ENCODE peak calls at places on chromosomes 12 and 14, in five cellular contexts. S is HCT116, D is PC-3, U is neural progenitor cell, W is MM.1S. G is an unnamed sample.

GRCh38 chr14:35189422-35189821 is 67.1 kb downstream of the PRORP start:
- DNase-seq in W (no peak), D (no peak), U (no peak), S (no peak), G (no peak)

GRCh38 chr12:94988471-94988870 is 15.0 kb downstream of the NDUFA12 start:
- DNase-seq in U (no peak), D (no peak), W (no peak), S (no peak), G (no peak)

GRCh38 chr14:101442451-101442850 is 118.8 kb upstream of the DIO3 start:
- DNase-seq in U (no peak), W (peak; percentile 44), D (no peak), S (no peak), G (no peak)

GRCh38 chr12:53063708-53064612 is 14.1 kb downstream of the TNS2 start:
- DNase-seq in D (no peak), S (no peak), W (no peak), U (no peak), G (peak; percentile 93)

GRCh38 chr14:103688906-103689902 is 26.0 kb downstream of the XRCC3 start:
- DNase-seq in S (no peak), U (no peak), W (no peak), D (no peak), G (peak; percentile 79)

GRCh38 chr14:52272375-52272774 is 4.9 kb downstream of the PTGDR start:
- DNase-seq in U (peak; percentile 64), W (peak; percentile 59), S (peak; percentile 29), D (peak; percentile 80), G (peak; percentile 73)

GRCh38 chr12:39272934-39273770 is 169.8 kb downstream of the KIF21A start:
- DNase-seq in S (peak; percentile 22), W (peak; percentile 28), D (peak; percentile 67), U (peak; percentile 56), G (peak; percentile 66)

GRCh38 chr12:52975820-52976573 is 27.1 kb downstream of the KRT18 start:
- DNase-seq in S (peak; percentile 73), U (peak; percentile 50), D (peak; percentile 67), W (no peak), G (peak; percentile 59)

GRCh38 chr14:54275997-54276396 is 120.8 kb upstream of the CDKN3 start:
- DNase-seq in S (no peak), D (no peak), U (no peak), W (no peak), G (peak; percentile 16)

GRCh38 chr12:17511369-17511768 is 578.6 kb downstream of the RERGL start:
- DNase-seq in S (no peak), D (peak; percentile 4), W (no peak), U (no peak), G (no peak)

GRCh38 chr14:104109731-104110361 is 24.3 kb downstream of the ASPG start:
- DNase-seq in S (no peak), D (no peak), W (no peak), U (no peak), G (no peak)

GRCh38 chr12:89514751-89515150 is 9.8 kb downstream of the GALNT4 start:
- DNase-seq in W (peak; percentile 23), D (no peak), U (no peak), S (no peak), G (no peak)

GRCh38 chr14:77310041-77310440 is 10.6 kb downstream of the POMT2 start:
- DNase-seq in D (no peak), S (no peak), W (no peak), U (no peak), G (peak; percentile 78)

GRCh38 chr12:6328945-6329692 is 12.8 kb downstream of the TNFRSF1A start:
- DNase-seq in S (no peak), W (no peak), D (no peak), U (no peak), G (no peak)

GRCh38 chr12:122992386-122992785 is 11.9 kb downstream of the ARL6IP4 start:
- DNase-seq in S (no peak), W (no peak), U (peak; percentile 33), D (no peak), G (no peak)

GRCh38 chr14:51370758-51371386 is 130.8 kb downstream of the TMX1 start:
- DNase-seq in U (no peak), W (no peak), S (no peak), D (peak; percentile 34), G (peak; percentile 78)

GRCh38 chr12:59041241-59042121 is 121.2 kb upstream of the LRIG3 start:
- DNase-seq in D (peak; percentile 94), S (peak; percentile 36), W (no peak), U (no peak), G (peak; percentile 96)

GRCh38 chr14:95402184-95402583 is 82.5 kb upstream of the CLMN start:
- DNase-seq in U (no peak), D (no peak), S (no peak), W (no peak), G (no peak)

GRCh38 chr12:109613611-109614455 is 40.2 kb downstream of the MVK start:
- DNase-seq in D (no peak), W (no peak), U (peak; percentile 60), S (no peak), G (no peak)
- TF ChIP-seq EZH2 in D (no peak), W (no peak), U (no peak), S (no peak), G (peak; percentile 95)

DNA sequence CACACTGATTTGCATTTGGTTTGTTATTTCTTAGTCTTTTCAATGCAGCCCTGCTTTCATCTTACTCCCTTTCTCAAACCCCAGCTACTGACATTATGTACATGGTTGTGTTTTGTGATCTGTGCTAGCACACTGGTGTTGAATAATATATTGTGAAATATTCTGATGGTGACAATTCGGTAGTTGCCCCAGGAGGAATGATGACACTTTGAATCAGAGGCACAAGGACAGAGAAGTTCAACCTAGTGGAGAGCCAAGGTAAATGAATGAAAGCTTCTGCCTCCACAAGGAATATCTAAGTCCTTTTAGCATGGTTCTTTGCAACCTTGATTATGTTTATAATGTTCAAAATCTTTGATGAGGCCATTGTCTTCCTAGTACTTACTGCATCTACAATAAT is 159.9 kb downstream of the PDE3A start:
- DNase-seq in S (no peak), U (no peak), D (no peak), W (no peak), G (no peak)
- TF ChIP-seq EZH2phosphoT487 in S (no peak), U (no peak), D (no peak), W (no peak), G (no peak)

GRCh38 chr12:79374543-79374942 is 316.2 kb downstream of the PAWR start:
- DNase-seq in D (peak; percentile 27), W (no peak), S (no peak), U (no peak), G (peak; percentile 10)
- H3K9ac ChIP-seq in D (no peak overlapping the region), W (no peak overlapping the region), S (no peak overlapping the region), U (no peak overlapping the region), G (no peak overlapping the region)

GRCh38 chr14:34063042-34063441 is 112.2 kb upstream of the EGLN3 start:
- DNase-seq in S (no peak), W (no peak), D (no peak), U (no peak), G (no peak)

GRCh38 chr14:34064349-34064748 is 113.5 kb upstream of the EGLN3 start:
- DNase-seq in S (no peak), W (no peak), U (no peak), D (no peak), G (peak; percentile 83)

GRCh38 chr14:34063470-34064164 is 112.7 kb upstream of the EGLN3 start:
- DNase-seq in W (no peak), U (no peak), D (no peak), S (no peak), G (peak; percentile 32)

GRCh38 chr14:34060747-34061050 is 109.8 kb upstream of the EGLN3 start:
- DNase-seq in D (no peak), S (no peak), U (peak; percentile 54), W (no peak), G (no peak)

GRCh38 chr14:34062353-34062973 is 111.6 kb upstream of the EGLN3 start:
- DNase-seq in W (no peak), D (no peak), S (no peak), U (no peak), G (no peak)
- TF ChIP-seq EZH2 in W (no peak), D (no peak), S (no peak), U (no peak), G (no peak)

GRCh38 chr14:71105177-71105576 is 197.9 kb downstream of the PCNX1 start:
- DNase-seq in U (no peak), D (peak; percentile 26), S (no peak), W (no peak), G (no peak)

GRCh38 chr14:71107921-71108320 is 200.7 kb downstream of the PCNX1 start:
- DNase-seq in S (no peak), U (no peak), W (no peak), D (no peak), G (no peak)

GRCh38 chr14:71108398-71109114 is 201.3 kb downstream of the PCNX1 start:
- DNase-seq in U (no peak), W (no peak), S (no peak), D (no peak), G (no peak)

GRCh38 chr14:71103662-71104484 is 196.6 kb downstream of the PCNX1 start:
- DNase-seq in S (peak; percentile 41), W (peak; percentile 33), U (peak; percentile 60), D (peak; percentile 78), G (peak; percentile 74)
- TF ChIP-seq EZH2phosphoT487 in S (no peak), W (no peak), U (no peak), D (no peak), G (no peak)

GRCh38 chr12:120625557-120626419 is 14.6 kb upstream of the CABP1 start:
- DNase-seq in D (no peak), U (peak; percentile 10), S (peak; percentile 54), W (peak; percentile 62), G (no peak)

GRCh38 chr12:120628919-120629318 is 11.5 kb upstream of the CABP1 start:
- DNase-seq in U (peak; percentile 45), S (no peak), W (no peak), D (no peak), G (no peak)

GRCh38 chr12:120630139-120630895 is 10.1 kb upstream of the CABP1 start:
- DNase-seq in S (no peak), D (no peak), W (no peak), U (no peak), G (peak; percentile 17)

DNA sequence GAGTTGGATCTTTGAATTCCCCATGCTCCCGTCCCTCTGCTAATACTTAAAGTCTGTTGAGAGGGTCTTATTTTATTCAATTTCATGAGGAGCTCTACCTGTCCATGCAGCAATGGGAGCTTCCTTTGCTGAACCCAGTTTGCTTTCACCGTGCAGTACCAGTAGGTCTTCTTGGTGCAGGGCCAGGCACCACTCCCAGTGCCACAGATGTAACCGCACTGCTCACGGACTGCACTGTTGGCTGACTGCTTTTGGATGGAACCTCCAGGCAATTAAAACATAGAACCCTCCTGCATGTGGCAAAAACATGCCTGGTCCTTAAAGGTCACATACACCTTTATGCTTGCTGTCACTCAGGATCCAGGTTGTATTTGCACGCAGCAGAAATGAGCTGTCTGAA is 9.3 kb upstream of the CABP1 start:
- DNase-seq in U (no peak), W (no peak), S (no peak), D (no peak), G (no peak)
- H3K9ac ChIP-seq in U (no peak overlapping the region), W (no peak overlapping the region), S (no peak overlapping the region), D (no peak overlapping the region), G (no peak overlapping the region)

G was measured in GM23248.